ENCODE peak calls at places on chromosomes 5 and 9, in ten cellular contexts. L is cardiac muscle cell, C is tibial artery, X is adrenal gland, T is DND-41, M is left lung, F is lung, U is upper lobe of left lung, S is neuronal stem cell, B is iPS DF 6.9. R is an unnamed sample. For H3K36me3, the result is how much of the 10 kb centered on the place peaks cover.

GRCh38 chr5:16234598-16234997 is 55.0 kb upstream of the MARCHF11 start:
- DNase-seq in L (no peak), C (no peak), X (no peak), T (no peak), M (no peak), F (no peak), U (no peak), S (no peak), B (no peak), R (no peak)

GRCh38 chr5:136926073-136926472 is 560.7 kb upstream of the TRPC7 start:
- DNase-seq in L (no peak), C (no peak), X (no peak), T (no peak), M (no peak), F (no peak), U (no peak), S (no peak), B (no peak), R (no peak)

GRCh38 chr5:39755452-39755851 is 330.7 kb upstream of the DAB2 start:
- DNase-seq in L (no peak), C (no peak), X (no peak), T (no peak), M (no peak), F (no peak), U (no peak), S (no peak), B (no peak), R (no peak)

GRCh38 chr9:24487946-24488345 is 57.8 kb downstream of the IZUMO3 start:
- DNase-seq in L (no peak), C (no peak), X (no peak), T (no peak), M (no peak), F (no peak), U (no peak), S (no peak), B (no peak), R (no peak)

GRCh38 chr5:132265336-132266030 is 8.0 kb downstream of the PDLIM4 start:
- DNase-seq in L (peak), C (peak), X (no peak), T (no peak), M (peak), F (peak), U (no peak), S (no peak), B (no peak), R (no peak)

GRCh38 chr5:149133795-149134777 is 7.2 kb upstream of the ABLIM3 start:
- DNase-seq in L (peak), C (peak), X (peak), T (no peak), M (peak), F (peak), U (peak), S (no peak), B (no peak), R (no peak)

GRCh38 chr5:174293481-174293880 is 248.0 kb downstream of the NSG2 start:
- DNase-seq in L (no peak), C (no peak), X (no peak), T (no peak), M (no peak), F (no peak), U (no peak), S (no peak), B (no peak), R (no peak)

GRCh38 chr5:169251685-169252084 is 49.3 kb downstream of the SLIT3 start:
- DNase-seq in L (no peak), C (no peak), X (no peak), T (no peak), M (no peak), F (no peak), U (no peak), S (no peak), B (no peak), R (no peak)

GRCh38 chr9:101527066-101527465 is 6.6 kb upstream of the RNF20 start:
- DNase-seq in L (no peak), C (no peak), X (no peak), T (no peak), M (no peak), F (no peak), U (no peak), S (no peak), B (no peak), R (no peak)

GRCh38 chr5:56951131-56951945 is 585 bp downstream of the MIER3 start:
- DNase-seq in L (peak), C (no peak), X (peak), T (peak), M (no peak), F (no peak), U (peak), S (peak), B (no peak), R (peak)

GRCh38 chr9:113343732-113344231 is 3.7 kb upstream of the WDR31 start:
- DNase-seq in L (peak), C (peak), X (peak), T (peak), M (peak), F (peak), U (peak), S (no peak), B (no peak), R (no peak)

GRCh38 chr9:87876708-87877107 is 6.0 kb upstream of the SPATA31E1 start:
- DNase-seq in L (no peak), C (no peak), X (no peak), T (no peak), M (no peak), F (no peak), U (no peak), S (no peak), B (no peak), R (no peak)

GRCh38 chr5:173394701-173395100 is 66.5 kb upstream of the STC2 start:
- DNase-seq in L (no peak), C (no peak), X (no peak), T (no peak), M (no peak), F (no peak), U (no peak), S (no peak), B (no peak), R (no peak)

GRCh38 chr5:162174358-162174757 is 106.8 kb downstream of the GABRG2 start:
- DNase-seq in L (no peak), C (no peak), X (no peak), T (no peak), M (no peak), F (no peak), U (no peak), S (no peak), B (no peak), R (no peak)

GRCh38 chr5:163503106-163504090 is 2.0 kb upstream of the MAT2B start:
- DNase-seq in L (peak), C (peak), X (peak), T (peak), M (peak), F (peak), U (peak), S (peak), B (peak), R (no peak)

GRCh38 chr5:176675676-176676360 is 28.5 kb downstream of the TSPAN17 start:
- DNase-seq in L (peak), C (no peak), X (no peak), T (no peak), M (no peak), F (no peak), U (no peak), S (no peak), B (no peak), R (no peak)

GRCh38 chr9:1709347-1709746 is 305.8 kb upstream of the SMARCA2 start:
- DNase-seq in L (no peak), C (no peak), X (peak), T (peak), M (no peak), F (no peak), U (no peak), S (no peak), B (no peak), R (no peak)

GRCh38 chr9:93093081-93093448 is 3.0 kb upstream of the CARD19 start:
- DNase-seq in L (no peak), C (no peak), X (no peak), T (no peak), M (no peak), F (no peak), U (peak), S (no peak), B (no peak), R (no peak)

GRCh38 chr9:110536802-110537201 is 42.7 kb downstream of the SVEP1 start:
- DNase-seq in L (peak), C (no peak), X (no peak), T (no peak), M (no peak), F (no peak), U (no peak), S (no peak), B (no peak), R (no peak)

GRCh38 chr9:22026696-22027095 is 17.6 kb upstream of the CDKN2B start:
- DNase-seq in L (no peak), C (no peak), X (no peak), T (no peak), M (no peak), F (no peak), U (no peak), S (no peak), B (no peak), R (no peak)

GRCh38 chr9:124723352-124723751 is 47.8 kb downstream of the NR6A1 start:
- DNase-seq in L (no peak), C (no peak), X (no peak), T (no peak), M (no peak), F (no peak), U (no peak), S (no peak), B (no peak), R (no peak)

GRCh38 chr9:16171851-16172250 is 619.0 kb downstream of the CCDC171 start:
- DNase-seq in L (no peak), C (no peak), X (no peak), T (no peak), M (no peak), F (no peak), U (no peak), S (no peak), B (no peak), R (no peak)

GRCh38 chr9:97284798-97285197 is 22.7 kb upstream of the CCDC180 start:
- DNase-seq in L (no peak), C (no peak), X (no peak), T (no peak), M (no peak), F (no peak), U (no peak), S (no peak), B (no peak), R (no peak)

GRCh38 chr5:14040542-14040941 is 96.1 kb upstream of the DNAH5 start:
- DNase-seq in L (no peak), C (no peak), X (no peak), T (no peak), M (no peak), F (no peak), U (no peak), S (no peak), B (no peak), R (no peak)

GRCh38 chr5:151338734-151339133 is 8.6 kb downstream of the SLC36A2 start:
- DNase-seq in L (no peak), C (no peak), X (no peak), T (no peak), M (no peak), F (no peak), U (no peak), S (no peak), B (no peak), R (no peak)

GRCh38 chr5:57386958-57387357 is 95.7 kb downstream of the ACTBL2 start:
- DNase-seq in L (peak), C (no peak), X (no peak), T (no peak), M (no peak), F (no peak), U (no peak), S (no peak), B (no peak), R (no peak)

GRCh38 chr9:125884196-125884595 is 137.0 kb downstream of the PBX3 start:
- DNase-seq in L (no peak), C (no peak), X (no peak), T (no peak), M (no peak), F (no peak), U (no peak), S (no peak), B (no peak), R (no peak)

GRCh38 chr9:15513335-15513734 is 2.6 kb upstream of the PSIP1 start:
- DNase-seq in L (peak), C (no peak), X (no peak), T (no peak), M (no peak), F (no peak), U (no peak), S (no peak), B (no peak), R (no peak)

GRCh38 chr5:157571357-157571827 is 4.2 kb downstream of the ADAM19 start:
- DNase-seq in L (peak), C (no peak), X (no peak), T (peak), M (no peak), F (no peak), U (peak), S (no peak), B (no peak), R (no peak)

GRCh38 chr5:14830210-14831005 is 41.2 kb downstream of the ANKH start:
- DNase-seq in L (peak), C (no peak), X (no peak), T (no peak), M (no peak), F (no peak), U (no peak), S (no peak), B (no peak), R (no peak)

GRCh38 chr9:73179594-73179993 is 27.9 kb downstream of the ANXA1 start:
- DNase-seq in L (no peak), C (no peak), X (no peak), T (no peak), M (no peak), F (no peak), U (no peak), S (no peak), B (no peak), R (no peak)

GRCh38 chr9:120928015-120928719 is 1.6 kb upstream of the TRAF1 start:
- DNase-seq in L (no peak), C (peak), X (peak), T (no peak), M (peak), F (peak), U (peak), S (no peak), B (no peak), R (peak)
- H3K27ac ChIP-seq in L (peak), C (peak), X (peak), T (no peak), M (peak), F (peak), U (peak), S (no peak), B (no peak), R (peak)

GRCh38 chr5:160262665-160263064 is 33.4 kb downstream of the FABP6 start:
- DNase-seq in L (peak), C (no peak), X (no peak), T (peak), M (no peak), F (no peak), U (no peak), S (no peak), B (no peak), R (no peak)

GRCh38 chr5:160260881-160261815 is 31.8 kb downstream of the FABP6 start:
- DNase-seq in L (peak), C (no peak), X (peak), T (peak), M (peak), F (peak), U (peak), S (no peak), B (no peak), R (no peak)

GRCh38 chr5:160262151-160262550 is 32.8 kb downstream of the FABP6 start:
- DNase-seq in L (no peak), C (no peak), X (no peak), T (peak), M (no peak), F (no peak), U (no peak), S (peak), B (no peak), R (no peak)

GRCh38 chr5:160260006-160260775 is 30.9 kb downstream of the FABP6 start:
- DNase-seq in L (no peak), C (no peak), X (no peak), T (no peak), M (no peak), F (no peak), U (no peak), S (no peak), B (no peak), R (no peak)

DNA sequence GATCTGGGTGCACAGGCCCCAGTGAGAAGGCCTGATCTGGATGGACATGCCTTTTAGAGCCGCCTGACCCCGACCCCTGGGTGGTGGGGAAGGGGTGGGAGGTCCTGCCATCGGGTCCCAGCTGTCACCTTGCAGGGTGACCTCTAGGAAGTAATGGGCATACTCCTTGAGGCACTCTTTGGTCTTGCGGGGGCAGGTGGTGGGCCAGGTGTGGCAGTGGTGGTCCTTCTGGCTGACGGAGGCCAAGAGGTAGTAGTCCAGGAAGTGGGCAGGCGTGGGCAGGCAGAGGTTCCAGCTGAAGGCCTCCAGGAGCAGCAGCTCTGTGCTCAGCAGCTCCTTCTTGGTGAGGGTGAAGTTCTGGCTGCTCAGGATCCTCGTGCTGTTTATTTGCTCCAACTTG is 30.0 kb downstream of the FABP6 start:
- DNase-seq in L (no peak), C (no peak), X (no peak), T (no peak), M (no peak), F (no peak), U (no peak), S (no peak), B (no peak), R (no peak)
- H3K36me3 ChIP-seq in L (under half), C (under half), X (under half), T (under half), M (under half), F (under half), U (under half), S (half or more), B (under half), R (under half)

DNA sequence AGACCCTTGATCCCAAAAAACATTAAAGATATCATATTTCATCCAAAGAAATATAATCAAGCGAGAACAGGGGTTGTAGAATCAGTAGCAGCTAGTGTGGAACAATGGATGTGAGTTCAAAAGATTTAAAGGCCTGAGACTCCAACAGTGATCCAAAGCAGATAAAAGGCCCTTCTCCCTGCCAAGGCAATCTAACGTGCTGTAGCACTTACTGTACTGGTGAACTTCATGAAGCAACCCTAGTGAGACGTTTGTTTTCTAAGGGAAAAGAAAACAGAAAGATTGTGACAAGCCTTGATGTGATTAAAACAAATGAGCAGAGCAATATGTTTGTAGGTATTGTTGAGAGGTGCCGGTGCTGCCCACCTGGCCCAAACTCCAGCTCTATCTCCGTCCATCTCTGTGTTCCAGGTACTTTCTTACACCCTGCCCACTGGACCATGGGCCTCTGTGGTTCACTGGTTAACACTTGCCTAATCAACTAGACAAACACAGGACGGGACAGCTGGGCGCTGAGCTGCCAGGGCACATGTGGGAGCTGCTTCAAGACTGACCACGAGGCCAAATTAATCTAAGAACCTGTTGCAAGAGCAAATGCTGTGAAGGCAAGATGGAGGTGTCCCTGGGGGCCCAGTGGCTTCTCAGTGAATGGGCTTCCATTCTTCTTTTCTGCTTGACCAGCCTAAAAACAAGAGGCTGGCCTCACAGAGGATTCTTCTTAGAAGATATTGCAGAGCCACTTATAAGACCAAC is 265.5 kb downstream of the CWC27 start:
- DNase-seq in L (peak), C (peak), X (no peak), T (no peak), M (no peak), F (no peak), U (no peak), S (no peak), B (no peak), R (no peak)
- H3K27ac ChIP-seq in L (no peak), C (peak), X (no peak), T (no peak), M (no peak), F (no peak), U (peak), S (no peak), B (no peak), R (peak)

DNA sequence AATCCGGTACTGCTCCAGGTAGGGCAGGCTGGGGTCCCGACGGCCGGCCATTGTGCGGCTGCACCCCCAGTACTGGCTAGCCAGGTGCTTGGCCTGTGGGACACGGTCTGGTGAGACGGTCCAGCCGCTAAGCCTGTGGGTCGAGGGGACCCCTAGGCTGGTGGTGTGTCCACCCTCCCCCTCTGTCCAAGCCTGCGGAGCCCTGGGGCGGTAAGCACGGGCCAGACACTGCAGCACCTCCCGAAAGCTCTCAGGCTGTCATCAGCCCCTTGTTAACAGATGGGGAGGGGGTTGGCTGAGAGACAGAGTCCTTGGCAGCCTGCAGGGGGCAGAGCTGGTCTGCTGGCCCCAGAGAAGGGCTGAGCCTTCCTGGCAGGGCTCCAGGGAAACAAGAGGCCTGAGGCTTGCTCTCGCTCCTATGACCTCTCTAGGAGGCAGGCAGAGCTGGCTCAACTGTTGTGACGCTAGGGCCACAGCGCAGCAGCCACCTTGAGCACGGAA is 11.8 kb upstream of the MRNIP start:
- DNase-seq in L (peak), C (no peak), X (peak), T (no peak), M (no peak), F (peak), U (no peak), S (no peak), B (peak), R (no peak)
- H3K36me3 ChIP-seq in L (under half), C (half or more), X (half or more), T (half or more), M (half or more), F (half or more), U (under half), S (half or more), B (under half), R (under half)

DNA sequence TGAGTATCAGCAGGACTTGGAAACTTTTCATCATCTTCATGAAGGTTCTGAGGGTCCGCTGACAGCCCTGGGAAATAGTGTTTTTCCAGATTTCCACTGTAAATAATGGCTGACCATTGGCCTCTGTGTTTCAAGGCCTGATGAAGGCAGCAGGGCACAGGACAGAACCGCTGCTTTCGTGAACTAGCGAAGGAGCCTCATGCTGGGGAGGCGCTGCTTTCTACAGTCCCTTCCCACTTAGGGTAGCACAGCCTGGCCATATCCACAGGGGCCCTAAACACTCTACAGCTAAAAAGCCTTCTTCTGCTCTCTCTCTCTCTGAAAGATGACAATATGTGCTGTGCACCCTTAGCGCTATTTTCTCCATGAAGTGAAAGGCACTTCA is 118.2 kb downstream of the MED27 start:
- DNase-seq in L (no peak), C (no peak), X (no peak), T (no peak), M (no peak), F (no peak), U (no peak), S (no peak), B (no peak), R (no peak)
- H3K27ac ChIP-seq in L (no peak), C (no peak), X (no peak), T (no peak), M (no peak), F (no peak), U (no peak), S (no peak), B (no peak), R (no peak)

GRCh38 chr5:60131504-60131903 is 238.0 kb upstream of the PDE4D start:
- DNase-seq in L (no peak), C (no peak), X (no peak), T (no peak), M (no peak), F (no peak), U (no peak), S (no peak), B (no peak), R (no peak)

GRCh38 chr5:60125636-60126035 is 232.1 kb upstream of the PDE4D start:
- DNase-seq in L (no peak), C (no peak), X (no peak), T (no peak), M (no peak), F (no peak), U (no peak), S (no peak), B (no peak), R (no peak)
- H3K36me3 ChIP-seq in L (under half), C (under half), X (under half), T (under half), M (under half), F (under half), U (under half), S (under half), B (under half), R (under half)

R was measured in CD8-positive, alpha-beta memory T cell.